ENCODE peak calls at places on chromosome 1, in nine cellular contexts. X is GDM1; O is endodermal cell; P is CD4-positive, alpha-beta T cell; W is HFF-Myc; D is activated CD8-positive, alpha-beta memory T cell treated with anti-CD3 and anti-CD28 coated beads for 4 hours; V is Daoy; J is activated naive CD8-positive, alpha-beta T cell treated with anti-CD3 and anti-CD28 coated beads, Interleukin-2, amount 10 ng/mL, durations not matched to agents 7 days and 5 days; S is Ammon's horn. C is an unnamed sample.

GRCh38 chr1:24805534-24806301 is 60.5 kb downstream of the CLIC4 start:
- DNase-seq in W (peak), S (no peak), V (peak), X (no peak), D (no peak), P (no peak), J (no peak), O (no peak), C (no peak)

GRCh38 chr1:220336391-220337065 is 64.3 kb upstream of the RAB3GAP2 start:
- DNase-seq in J (no peak), P (no peak), X (no peak), O (peak), W (no peak), S (no peak), V (no peak), D (no peak), C (no peak)

GRCh38 chr1:247293047-247293446 is 37.2 kb downstream of the VN1R5 start:
- DNase-seq in D (no peak), J (no peak), V (peak), S (no peak), X (no peak), P (no peak), O (peak), W (no peak), C (no peak)

GRCh38 chr1:77282866-77283539 is 1.2 kb downstream of the AK5 start:
- DNase-seq in J (peak), X (no peak), P (peak), O (peak), D (no peak), W (no peak), V (peak), S (peak), C (peak)

GRCh38 chr1:196324345-196324744 is 283.9 kb downstream of the KCNT2 start:
- DNase-seq in X (no peak), J (no peak), D (no peak), V (no peak), O (no peak), P (no peak), S (no peak), W (no peak), C (no peak)

GRCh38 chr1:2382621-2383361 is 8.6 kb downstream of the MORN1 start:
- DNase-seq in V (peak), D (no peak), S (no peak), W (no peak), O (peak), P (peak), J (peak), X (no peak), C (no peak)

GRCh38 chr1:20589331-20590312 is 725 bp downstream of the CDA start:
- DNase-seq in X (no peak), O (peak), P (no peak), S (no peak), W (no peak), V (peak), J (no peak), D (no peak), C (no peak)

GRCh38 chr1:7683521-7683920 is 87.6 kb upstream of the VAMP3 start:
- DNase-seq in S (no peak), X (no peak), O (no peak), J (no peak), P (no peak), W (no peak), V (no peak), D (no peak), C (no peak)

GRCh38 chr1:108816049-108816882 is 40.6 kb downstream of the AKNAD1 start:
- DNase-seq in P (no peak), O (peak), W (peak), X (no peak), J (no peak), V (peak), S (peak), D (no peak), C (peak)

GRCh38 chr1:49102752-49103151 is 326.1 kb upstream of the BEND5 start:
- DNase-seq in W (no peak), P (no peak), J (no peak), V (peak), O (no peak), S (no peak), D (no peak), X (no peak), C (no peak)